ENCODE peak calls at places on chromosomes 12 and 14, in four cellular contexts. A is A549, M is heart left ventricle, E is heart right ventricle. R is an unnamed sample. For H3K9me3, the result is how much of the 10 kb centered on the place peaks cover.

GRCh38 chr12:110247340-110248095 is 33.5 kb upstream of the ATP2A2 start:
- DNase-seq in E (no peak), A (peak), M (peak), R (peak)

GRCh38 chr12:77294016-77294415 is 228.6 kb upstream of the E2F7 start:
- DNase-seq in E (no peak), M (no peak), A (no peak), R (no peak)

GRCh38 chr12:121663610-121663929 is 5.9 kb downstream of the MORN3 start:
- DNase-seq in M (no peak), E (no peak), A (no peak), R (no peak)

GRCh38 chr14:23514009-23514962 is 37.3 kb downstream of the ZFHX2 start:
- DNase-seq in E (peak), M (peak), A (no peak), R (no peak)

GRCh38 chr12:64088431-64089349 is 133.4 kb downstream of the KICS2 start:
- DNase-seq in E (peak), A (peak), M (peak), R (peak)

GRCh38 chr12:46439793-46440511 is 67.4 kb upstream of the SLC38A2 start:
- DNase-seq in E (no peak), M (no peak), A (no peak), R (no peak)

GRCh38 chr12:90951418-90952110 is 3.4 kb downstream of the CCER1 start:
- DNase-seq in A (no peak), E (no peak), M (no peak), R (no peak)

GRCh38 chr14:58942516-58942915 is 246.0 kb upstream of the DAAM1 start:
- DNase-seq in E (no peak), M (no peak), A (no peak), R (no peak)

GRCh38 chr12:121278450-121279375 is 17.8 kb downstream of the CAMKK2 start:
- DNase-seq in E (peak), A (no peak), M (peak), R (peak)

GRCh38 chr14:78904094-78904493 is 733.9 kb downstream of the NRXN3 start:
- DNase-seq in M (no peak), A (no peak), E (no peak), R (no peak)

GRCh38 chr12:51189790-51190355 is 16.9 kb upstream of the TFCP2 start:
- DNase-seq in M (no peak), E (no peak), A (no peak), R (no peak)

DNA sequence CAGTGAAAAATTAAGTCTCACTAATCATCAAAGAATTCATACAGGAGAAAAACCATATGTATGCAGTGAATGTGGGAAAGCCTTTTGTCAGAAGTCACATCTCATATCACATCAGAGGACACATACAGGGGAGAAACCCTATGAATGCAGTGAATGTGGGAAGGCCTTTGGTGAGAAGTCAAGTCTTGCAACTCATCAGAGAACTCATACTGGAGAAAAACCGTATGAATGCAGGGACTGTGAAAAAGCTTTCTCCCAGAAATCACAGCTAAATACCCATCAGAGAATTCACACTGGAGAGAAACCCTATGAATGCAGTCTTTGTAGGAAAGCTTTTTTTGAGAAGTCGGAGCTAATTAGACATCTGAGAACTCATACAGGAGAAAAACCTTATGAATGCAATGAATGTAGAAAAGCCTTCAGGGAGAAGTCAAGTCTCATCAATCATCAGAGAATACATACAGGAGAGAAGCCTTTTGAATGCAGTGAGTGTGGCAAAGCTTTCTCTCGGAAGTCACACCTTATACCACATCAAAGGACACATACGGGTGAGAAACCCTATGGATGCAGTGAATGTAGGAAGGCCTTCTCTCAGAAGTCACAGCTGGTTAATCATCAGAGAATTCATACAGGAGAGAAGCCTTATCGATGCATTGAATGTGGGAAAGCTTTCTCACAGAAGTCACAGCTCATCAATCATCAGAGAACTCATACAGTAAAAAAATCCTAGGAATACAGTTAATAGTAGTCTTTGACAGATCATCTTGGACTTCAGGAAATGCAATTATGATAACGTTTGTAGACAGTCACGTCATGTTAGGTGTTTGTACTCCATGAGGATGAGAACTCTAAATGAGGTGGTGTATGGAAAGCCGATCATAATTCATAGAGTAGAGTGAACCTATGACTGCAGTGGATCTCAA is 21.2 kb downstream of the ZNF84 start:
- DNase-seq in E (no peak), M (no peak), A (no peak), R (no peak)
- H3K9me3 ChIP-seq in E (half or more), M (under half), A (half or more), R (under half)

GRCh38 chr12:74440469-74440868 is 97.2 kb upstream of the ATXN7L3B start:
- DNase-seq in E (no peak), M (no peak), A (no peak), R (no peak)

GRCh38 chr12:74441872-74442271 is 95.8 kb upstream of the ATXN7L3B start:
- DNase-seq in M (no peak), E (no peak), A (no peak), R (no peak)

GRCh38 chr12:74449872-74450271 is 87.8 kb upstream of the ATXN7L3B start:
- DNase-seq in E (no peak), A (no peak), M (no peak), R (no peak)

DNA sequence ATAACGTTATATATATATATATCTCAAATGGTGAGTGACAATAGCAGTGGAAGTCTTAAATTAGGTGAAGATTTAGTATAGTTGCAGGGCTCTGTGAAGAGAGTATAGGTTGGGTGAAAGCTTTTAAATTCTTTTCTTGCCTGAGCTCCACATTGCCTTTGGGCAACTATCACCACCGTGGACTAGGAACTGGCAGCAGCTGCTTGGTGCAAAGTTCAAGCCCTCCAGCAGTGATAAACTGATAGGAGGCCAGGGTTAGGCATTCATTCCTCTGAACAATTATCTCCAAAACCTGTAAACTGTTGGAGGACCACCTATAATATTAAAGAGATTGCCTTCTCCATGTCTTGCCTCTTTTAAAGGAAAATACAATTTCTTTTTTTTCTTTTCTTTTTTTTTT is 91.2 kb upstream of the ATXN7L3B start:
- DNase-seq in M (no peak), A (no peak), E (no peak), R (no peak)
- H3K9me3 ChIP-seq in M (under half), A (under half), E (under half), R (under half)

DNA sequence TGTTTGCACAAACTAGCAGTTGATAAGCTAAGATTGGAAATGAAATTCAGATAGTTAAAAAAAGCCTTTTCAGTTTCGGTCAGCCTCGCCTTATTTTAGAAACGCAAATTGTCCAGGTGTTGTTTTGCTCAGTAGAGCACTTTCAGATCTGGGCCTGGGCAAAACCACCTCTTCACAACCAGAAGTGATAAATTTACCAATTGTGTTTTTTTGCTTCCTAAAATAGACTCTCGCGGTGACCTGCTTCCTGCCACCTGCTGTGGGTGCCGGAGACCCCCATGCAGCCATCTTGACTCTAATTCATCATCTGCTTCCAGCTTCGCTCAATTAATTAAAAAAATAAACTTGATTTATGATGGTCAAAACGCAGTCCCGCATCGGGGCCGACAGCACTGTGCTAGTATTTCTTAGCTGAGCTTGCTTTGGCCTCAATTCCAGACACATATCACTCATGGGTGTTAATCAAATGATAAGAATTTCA is 335.6 kb downstream of the TMEM121 start:
- DNase-seq in M (no peak), E (no peak), A (no peak), R (no peak)
- H3K9me3 ChIP-seq in M (under half), E (under half), A (under half), R (under half)

GRCh38 chr14:56160058-56160457 is 41.8 kb downstream of the PELI2 start:
- DNase-seq in A (no peak), E (no peak), M (no peak), R (no peak)

GRCh38 chr14:56156096-56156495 is 37.9 kb downstream of the PELI2 start:
- DNase-seq in A (no peak), M (no peak), E (no peak), R (no peak)

GRCh38 chr14:56161658-56162057 is 43.4 kb downstream of the PELI2 start:
- DNase-seq in M (no peak), E (no peak), A (no peak), R (no peak)

GRCh38 chr14:56154321-56154720 is 36.1 kb downstream of the PELI2 start:
- DNase-seq in E (no peak), A (no peak), M (no peak), R (no peak)

GRCh38 chr14:56159066-56159465 is 40.9 kb downstream of the PELI2 start:
- DNase-seq in M (no peak), E (no peak), A (no peak), R (no peak)
- H3K9me3 ChIP-seq in M (under half), E (under half), A (under half), R (under half)

DNA sequence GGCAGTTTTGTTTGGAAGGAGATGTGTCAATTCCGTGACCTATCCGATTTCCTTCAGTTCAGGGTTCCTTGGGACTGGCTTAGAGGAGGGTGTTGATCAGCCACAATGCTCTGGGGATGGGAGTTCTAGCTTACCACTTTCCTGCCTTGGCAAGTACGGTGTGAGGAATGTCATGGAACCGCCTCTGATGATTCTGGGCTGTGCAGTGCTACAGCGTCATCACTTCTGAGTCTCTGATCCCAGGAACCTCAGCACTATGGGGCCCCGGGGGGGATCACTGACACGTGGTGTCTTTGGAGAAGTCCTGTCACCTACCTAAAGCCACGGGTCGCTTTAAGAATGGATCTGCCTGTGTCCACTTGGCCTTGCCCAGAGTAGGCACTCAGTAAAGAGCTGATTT is 271.5 kb upstream of the FKBP4 start:
- DNase-seq in E (no peak), A (no peak), M (no peak), R (no peak)
- H3K9me3 ChIP-seq in E (under half), A (under half), M (under half), R (under half)

R was measured in body of pancreas.